ENCODE peak calls at places on chromosomes 3 and 15, in six cellular contexts. One of them, this sample, is unnamed.

GRCh38 chr15:48634934-48635333 is 10.6 kb downstream of the FBN1 start:
- DNase-seq in NCI-H748 treated with DMSO at 0.1 percent for 48 hours: no peak
- DNase-seq in NCI-H1092: no peak
- DNase-seq in GDM1: no peak
- DNase-seq in dorsolateral prefrontal cortex: no peak
- DNase-seq in OCI-LY7: no peak
- DNase-seq in this sample: no peak

GRCh38 chr3:185715091-185715490 is 109.8 kb downstream of the IGF2BP2 start:
- DNase-seq in OCI-LY7: no peak
- DNase-seq in NCI-H1092: no peak
- DNase-seq in GDM1: no peak
- DNase-seq in dorsolateral prefrontal cortex: no peak
- DNase-seq in NCI-H748 treated with DMSO at 0.1 percent for 48 hours: no peak
- DNase-seq in this sample: no peak

GRCh38 chr3:110583373-110583935 is 488.2 kb upstream of the NECTIN3 start:
- DNase-seq in dorsolateral prefrontal cortex: no peak
- DNase-seq in GDM1: no peak
- DNase-seq in NCI-H748 treated with DMSO at 0.1 percent for 48 hours: no peak
- DNase-seq in NCI-H1092: no peak
- DNase-seq in OCI-LY7: no peak
- DNase-seq in this sample: no peak

GRCh38 chr3:122011396-122011795 is 10.7 kb downstream of the ILDR1 start:
- DNase-seq in OCI-LY7: no peak
- DNase-seq in GDM1: no peak
- DNase-seq in NCI-H1092: no peak
- DNase-seq in NCI-H748 treated with DMSO at 0.1 percent for 48 hours: no peak
- DNase-seq in dorsolateral prefrontal cortex: no peak
- DNase-seq in this sample: no peak

GRCh38 chr15:44011238-44011873 is 183.7 kb downstream of the FRMD5 start:
- DNase-seq in NCI-H1092: no peak
- DNase-seq in GDM1: no peak
- DNase-seq in OCI-LY7: no peak
- DNase-seq in NCI-H748 treated with DMSO at 0.1 percent for 48 hours: no peak
- DNase-seq in dorsolateral prefrontal cortex: no peak
- DNase-seq in this sample: no peak

GRCh38 chr15:67303490-67304363 is 49.1 kb downstream of the IQCH start:
- DNase-seq in NCI-H1092: no peak
- DNase-seq in dorsolateral prefrontal cortex: no peak
- DNase-seq in GDM1: no peak
- DNase-seq in OCI-LY7: peak; percentile 73
- DNase-seq in NCI-H748 treated with DMSO at 0.1 percent for 48 hours: peak; percentile 1
- DNase-seq in this sample: no peak

GRCh38 chr15:85379403-85380131 is 836 bp upstream of the AKAP13 start:
- DNase-seq in OCI-LY7: peak; percentile 49
- DNase-seq in NCI-H748 treated with DMSO at 0.1 percent for 48 hours: no peak
- DNase-seq in dorsolateral prefrontal cortex: no peak
- DNase-seq in NCI-H1092: no peak
- DNase-seq in GDM1: no peak
- DNase-seq in this sample: no peak

GRCh38 chr15:39095218-39095879 is 485.5 kb upstream of the THBS1 start:
- DNase-seq in GDM1: no peak
- DNase-seq in NCI-H1092: no peak
- DNase-seq in OCI-LY7: no peak
- DNase-seq in NCI-H748 treated with DMSO at 0.1 percent for 48 hours: no peak
- DNase-seq in dorsolateral prefrontal cortex: no peak
- DNase-seq in this sample: no peak

GRCh38 chr3:142056656-142057330 is 92.6 kb downstream of the TFDP2 start:
- DNase-seq in NCI-H1092: no peak
- DNase-seq in OCI-LY7: no peak
- DNase-seq in GDM1: no peak
- DNase-seq in dorsolateral prefrontal cortex: no peak
- DNase-seq in NCI-H748 treated with DMSO at 0.1 percent for 48 hours: no peak
- DNase-seq in this sample: no peak

GRCh38 chr15:68795298-68795848 is 25.3 kb downstream of the ANP32A start:
- DNase-seq in NCI-H748 treated with DMSO at 0.1 percent for 48 hours: no peak
- DNase-seq in OCI-LY7: peak; percentile 49
- DNase-seq in GDM1: no peak
- DNase-seq in NCI-H1092: no peak
- DNase-seq in dorsolateral prefrontal cortex: peak; percentile 85
- DNase-seq in this sample: peak; percentile 89

GRCh38 chr15:72176155-72176554 is 21.4 kb downstream of the GRAMD2A start:
- DNase-seq in NCI-H1092: no peak
- DNase-seq in OCI-LY7: no peak
- DNase-seq in NCI-H748 treated with DMSO at 0.1 percent for 48 hours: no peak
- DNase-seq in GDM1: no peak
- DNase-seq in dorsolateral prefrontal cortex: no peak
- DNase-seq in this sample: no peak

GRCh38 chr3:64342940-64343691 is 117.8 kb upstream of the PRICKLE2 start:
- DNase-seq in NCI-H1092: no peak
- DNase-seq in GDM1: no peak
- DNase-seq in OCI-LY7: no peak
- DNase-seq in dorsolateral prefrontal cortex: no peak
- DNase-seq in NCI-H748 treated with DMSO at 0.1 percent for 48 hours: no peak
- DNase-seq in this sample: no peak

GRCh38 chr3:194754091-194754490 is 68.4 kb downstream of the FAM43A start:
- DNase-seq in dorsolateral prefrontal cortex: no peak
- DNase-seq in NCI-H1092: no peak
- DNase-seq in NCI-H748 treated with DMSO at 0.1 percent for 48 hours: no peak
- DNase-seq in GDM1: no peak
- DNase-seq in OCI-LY7: no peak
- DNase-seq in this sample: no peak

GRCh38 chr3:79019137-79019923 is 748.5 kb downstream of the ROBO1 start:
- DNase-seq in GDM1: no peak
- DNase-seq in dorsolateral prefrontal cortex: peak; percentile 59
- DNase-seq in NCI-H1092: peak; percentile 71
- DNase-seq in NCI-H748 treated with DMSO at 0.1 percent for 48 hours: peak; percentile 68
- DNase-seq in OCI-LY7: no peak
- DNase-seq in this sample: no peak

GRCh38 chr15:60408438-60409105 is 10.8 kb upstream of the ANXA2 start:
- DNase-seq in NCI-H748 treated with DMSO at 0.1 percent for 48 hours: no peak
- DNase-seq in dorsolateral prefrontal cortex: no peak
- DNase-seq in GDM1: no peak
- DNase-seq in NCI-H1092: no peak
- DNase-seq in OCI-LY7: peak; percentile 44
- DNase-seq in this sample: no peak

GRCh38 chr3:28667646-28668376 is 319.2 kb upstream of the AZI2 start:
- DNase-seq in GDM1: peak; percentile 45
- DNase-seq in OCI-LY7: peak; percentile 60
- DNase-seq in dorsolateral prefrontal cortex: peak; percentile 26
- DNase-seq in NCI-H748 treated with DMSO at 0.1 percent for 48 hours: peak; percentile 62
- DNase-seq in NCI-H1092: peak; percentile 34
- DNase-seq in this sample: no peak

GRCh38 chr3:51686512-51687215 is 15.6 kb downstream of the TEX264 start:
- DNase-seq in dorsolateral prefrontal cortex: no peak
- DNase-seq in OCI-LY7: peak; percentile 72
- DNase-seq in NCI-H748 treated with DMSO at 0.1 percent for 48 hours: no peak
- DNase-seq in NCI-H1092: no peak
- DNase-seq in GDM1: peak; percentile 91
- DNase-seq in this sample: no peak

GRCh38 chr3:156321934-156322333 is 201.6 kb downstream of the KCNAB1 start:
- DNase-seq in GDM1: no peak
- DNase-seq in NCI-H1092: no peak
- DNase-seq in dorsolateral prefrontal cortex: no peak
- DNase-seq in OCI-LY7: no peak
- DNase-seq in NCI-H748 treated with DMSO at 0.1 percent for 48 hours: no peak
- DNase-seq in this sample: no peak